ENCODE peak calls at places on chromosomes 4 and X, in five cellular contexts. U is HepG2, K is H54, A is ovary, O is transverse colon. C is an unnamed sample.

GRCh38 chr4:8727546-8728510 is 135.3 kb downstream of the CPZ start:
- DNase-seq in U (no peak), K (no peak), A (no peak), O (no peak), C (no peak)

GRCh38 chr4:85414972-85415371 is 60.0 kb upstream of the ARHGAP24 start:
- DNase-seq in U (no peak), K (no peak), A (no peak), O (no peak), C (no peak)

GRCh38 chrX:101958139-101958538 is 26.3 kb upstream of the ZMAT1 start:
- DNase-seq in U (no peak), K (no peak), A (no peak), O (no peak), C (no peak)

GRCh38 chrX:110159235-110159634 is 156.3 kb downstream of the TMEM164 start:
- DNase-seq in U (no peak), K (no peak), A (no peak), O (no peak), C (no peak)

GRCh38 chr4:183349673-183350072 is 27.4 kb upstream of the CLDN24 start:
- DNase-seq in U (no peak), K (no peak), A (no peak), O (no peak), C (no peak)

GRCh38 chr4:152680988-152681731 is 1.4 kb upstream of the TMEM154 start:
- DNase-seq in U (no peak), K (no peak), A (no peak), O (no peak), C (no peak)

GRCh38 chr4:80070880-80071620 is 2.0 kb downstream of the ANTXR2 start:
- DNase-seq in U (peak; percentile 34), K (no peak), A (no peak), O (no peak), C (no peak)

GRCh38 chrX:22730542-22730941 is 269.2 kb upstream of the DDX53 start:
- DNase-seq in U (no peak), K (no peak), A (no peak), O (no peak), C (no peak)

GRCh38 chrX:153750126-153750774 is 13.8 kb upstream of the PLXNB3 start:
- DNase-seq in U (peak; percentile 35), K (no peak), A (no peak), O (no peak), C (no peak)

GRCh38 chr4:141311805-141312204 is 91.1 kb downstream of the ZNF330 start:
- DNase-seq in U (no peak), K (no peak), A (no peak), O (no peak), C (no peak)

GRCh38 chr4:119205690-119206089 is 6.8 kb upstream of the USP53 start:
- DNase-seq in U (no peak), K (no peak), A (no peak), O (no peak), C (no peak)

GRCh38 chr4:25223770-25224375 is 10.0 kb upstream of the PI4K2B start:
- DNase-seq in U (no peak), K (no peak), A (no peak), O (no peak), C (no peak)

GRCh38 chr4:103774326-103774725 is 54.5 kb upstream of the TACR3 start:
- DNase-seq in U (no peak), K (no peak), A (no peak), O (no peak), C (no peak)

GRCh38 chr4:77445846-77446245 is 159.8 kb upstream of the CXCL13 start:
- DNase-seq in U (no peak), K (no peak), A (no peak), O (no peak), C (no peak)

GRCh38 chr4:78481180-78481579 is 70.4 kb upstream of the ANXA3 start:
- DNase-seq in U (no peak), K (no peak), A (no peak), O (no peak), C (no peak)

GRCh38 chr4:22692736-22693135 is at the start of gene GBA3:
- DNase-seq in U (no peak), K (no peak), A (no peak), O (peak; percentile 48), C (no peak)

GRCh38 chr4:2256781-2257191 is 5.1 kb downstream of the MXD4 start:
- DNase-seq in U (no peak), K (no peak), A (peak; percentile 69), O (peak; percentile 19), C (peak; percentile 48)

GRCh38 chr4:5055411-5055810 is 4.1 kb downstream of the STK32B start:
- DNase-seq in U (no peak), K (no peak), A (no peak), O (no peak), C (no peak)

GRCh38 chrX:132270699-132271098 is 51.5 kb upstream of the RAP2C start:
- DNase-seq in U (no peak), K (no peak), A (no peak), O (peak; percentile 18), C (no peak)

GRCh38 chr4:101157415-101158135 is 189.8 kb downstream of the PPP3CA start:
- DNase-seq in U (no peak), K (no peak), A (no peak), O (no peak), C (no peak)

DNA sequence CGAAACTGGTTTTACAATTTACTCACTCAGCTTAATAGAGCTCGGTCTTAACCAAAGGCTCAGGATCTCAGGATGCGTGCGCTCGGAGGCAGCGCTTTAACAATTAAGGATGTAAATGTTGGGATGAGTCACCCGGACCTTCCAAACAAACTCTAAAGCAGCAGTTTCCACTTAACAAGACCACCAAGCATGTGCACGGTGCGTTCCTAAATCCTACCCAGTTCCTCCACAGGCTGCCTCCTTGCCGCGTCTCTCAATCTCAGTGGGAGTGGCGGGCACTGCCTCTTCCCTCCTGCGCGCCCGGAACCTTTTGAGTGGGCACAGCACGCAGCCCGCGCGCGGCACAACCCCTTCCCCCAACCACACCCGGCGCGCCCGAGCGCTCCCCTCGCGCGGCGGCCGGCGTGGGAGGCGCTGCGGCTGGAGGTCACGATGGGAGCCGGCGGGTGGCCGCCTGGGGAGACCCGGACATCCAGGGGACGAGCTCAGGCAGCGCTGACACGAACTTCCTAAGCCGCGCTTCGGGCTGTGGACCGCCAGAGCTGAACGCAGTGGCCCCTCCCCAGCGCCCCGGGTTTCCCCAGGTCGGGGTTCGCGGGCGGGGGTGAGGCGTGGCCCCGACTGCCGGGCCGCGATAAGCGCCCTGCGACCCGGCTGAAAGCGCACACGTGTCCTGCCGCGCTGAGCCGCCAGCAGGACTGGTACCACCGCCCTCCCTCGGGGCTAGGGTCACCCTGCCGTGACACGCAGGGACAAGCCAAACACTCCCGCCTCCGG is at the start of gene ABCG2:
- DNase-seq in U (peak; percentile 16), K (no peak), A (peak; percentile 53), O (peak; percentile 58), C (no peak)
- TF ChIP-seq POLR2A in U (peak; percentile 45), K (peak; percentile 14), A (no peak), O (peak; percentile 32), C (no peak)

GRCh38 chr4:38855466-38855865 is 1.2 kb downstream of the TLR6 start:
- DNase-seq in U (no peak), K (no peak), A (no peak), O (no peak), C (no peak)

GRCh38 chr4:38858097-38858420 is 1.4 kb upstream of the TLR6 start:
- DNase-seq in U (no peak), K (no peak), A (no peak), O (no peak), C (no peak)

GRCh38 chr4:38856046-38856445 is 571 bp downstream of the TLR6 start:
- DNase-seq in U (no peak), K (no peak), A (no peak), O (no peak), C (no peak)

GRCh38 chr4:38857354-38858096 is 908 bp upstream of the TLR6 start:
- DNase-seq in U (no peak), K (peak; percentile 40), A (no peak), O (peak; percentile 45), C (peak; percentile 17)

DNA sequence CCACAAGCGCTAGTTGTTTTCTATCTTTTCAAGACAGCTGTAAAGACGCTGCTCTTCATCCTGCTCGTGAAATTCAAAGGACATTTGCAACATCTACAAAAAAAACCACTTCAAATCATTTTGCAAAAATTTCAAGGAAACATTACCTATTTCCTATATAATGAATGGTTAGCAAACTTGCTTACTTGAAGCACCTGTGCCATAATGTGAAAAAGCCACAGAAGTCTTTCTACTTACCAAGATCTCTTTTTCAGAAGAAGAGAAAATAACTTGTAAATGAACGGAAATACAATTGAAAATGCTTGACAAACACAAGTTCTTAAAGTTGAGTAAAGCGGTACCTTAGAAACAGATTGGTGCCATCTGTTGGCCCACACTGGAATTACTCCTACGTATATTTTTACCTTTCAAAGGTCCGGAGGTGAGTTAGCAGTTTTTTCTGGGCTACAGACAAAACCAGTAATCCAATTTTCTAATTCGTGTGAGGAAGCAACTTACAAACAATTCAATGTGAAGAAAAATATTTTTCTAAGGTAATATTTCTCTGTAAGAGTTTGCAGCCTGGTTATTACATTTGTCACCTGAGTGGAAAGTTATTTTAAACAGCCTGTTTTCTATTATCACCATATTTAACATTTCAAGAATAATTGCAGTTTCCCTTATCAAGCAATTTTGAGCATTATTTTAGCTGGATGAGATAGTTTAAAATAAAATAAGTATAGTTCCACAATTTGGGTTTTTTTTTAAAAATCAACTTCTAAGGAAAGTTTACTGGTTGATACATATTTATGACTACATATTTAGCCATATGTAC is at the start of gene TLR6:
- DNase-seq in U (peak; percentile 57), K (no peak), A (no peak), O (peak; percentile 76), C (peak; percentile 63)
- TF ChIP-seq POLR2A in U (no peak), K (no peak), A (no peak), O (no peak), C (no peak)

DNA sequence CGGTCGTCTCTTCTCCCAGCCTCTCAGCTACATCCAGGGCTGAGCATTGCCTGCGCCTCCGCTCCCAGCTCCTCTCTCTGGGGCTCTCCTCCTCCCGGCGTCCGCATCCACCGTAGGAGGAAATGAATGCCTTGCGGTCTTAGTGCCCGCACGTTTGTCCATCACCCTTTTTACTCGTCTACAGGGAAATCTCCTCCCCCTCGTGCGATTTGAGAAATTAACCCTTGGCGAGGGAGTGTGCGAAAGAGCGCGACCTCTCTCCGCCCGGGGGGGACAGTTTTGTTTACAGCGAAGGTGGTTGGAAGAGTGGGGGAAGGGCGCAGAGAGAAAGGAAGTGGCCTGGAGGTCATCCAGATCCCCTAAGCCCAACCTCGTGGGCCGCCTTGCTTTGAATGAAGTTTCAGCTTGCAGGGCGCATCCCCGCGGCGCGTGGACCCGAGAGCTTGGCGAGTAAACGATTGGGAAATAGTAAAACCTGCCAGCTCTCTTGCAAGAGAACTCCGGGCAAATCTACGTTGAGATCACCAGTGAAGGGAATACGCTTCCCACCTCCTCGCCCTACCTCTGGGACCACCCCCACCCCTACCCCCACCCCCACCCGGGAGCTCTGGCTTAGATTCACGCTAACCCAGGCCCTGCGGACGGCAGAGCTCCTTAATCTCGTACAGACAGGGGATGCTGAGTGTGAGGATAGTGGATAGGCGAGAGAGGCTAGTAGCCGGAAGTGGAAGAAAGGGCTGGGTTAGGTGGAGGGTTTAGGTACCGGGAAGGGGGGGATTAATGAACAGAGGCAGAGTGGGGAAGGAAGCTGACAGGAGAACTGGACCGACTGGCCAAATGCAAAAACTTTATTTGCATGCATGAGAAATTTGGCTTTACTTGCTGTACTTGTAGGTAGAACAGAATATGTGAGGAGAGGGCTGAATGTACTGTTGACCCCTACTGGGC is at the start of gene ELOVL6:
- DNase-seq in U (peak; percentile 59), K (peak; percentile 47), A (peak; percentile 66), O (peak; percentile 66), C (peak; percentile 28)
- TF ChIP-seq POLR2A in U (peak; percentile 57), K (peak; percentile 9), A (no peak), O (peak; percentile 45), C (no peak)

DNA sequence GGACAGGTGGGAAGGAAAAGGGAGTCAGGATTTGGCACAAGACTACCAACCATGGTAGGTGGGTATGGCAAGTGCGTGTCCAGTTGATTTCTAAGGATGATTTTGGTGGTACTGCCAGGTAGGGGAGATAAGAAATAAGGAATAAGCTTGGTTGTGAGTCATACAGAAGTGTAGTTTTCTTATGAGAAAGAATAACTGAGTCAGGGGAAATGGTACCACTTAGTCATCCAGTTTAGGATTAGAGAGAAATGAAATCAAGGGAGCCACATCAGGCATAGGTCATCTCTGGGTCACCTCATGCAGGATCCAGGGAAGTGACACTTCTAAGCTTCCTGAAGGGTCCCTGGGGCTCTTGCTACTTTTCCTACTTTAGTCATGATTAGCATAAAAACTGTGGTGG is 107.1 kb upstream of the C1GALT1C1 start:
- DNase-seq in U (no peak), K (peak; percentile 5), A (no peak), O (no peak), C (no peak)
- TF ChIP-seq POLR2A in U (no peak), K (no peak), A (no peak), O (no peak), C (no peak)

C was measured in prostate gland.